ENCODE peak calls at places on chromosomes 6 and 20, in six cellular contexts. F is GM23338, N is right lobe of liver, O is breast epithelium, X is IMR-90, V is endodermal cell. L is an unnamed sample. For H3K4me1, the result is how much of the 10 kb centered on the place peaks cover.

GRCh38 chr6:88919032-88919431 is 44.4 kb downstream of the RNGTT start:
- DNase-seq in F (no peak), V (no peak), O (no peak), X (no peak), N (no peak), L (no peak)

GRCh38 chr20:3156811-3157619 is 2.6 kb downstream of the FASTKD5 start:
- DNase-seq in X (peak), N (no peak), V (no peak), O (no peak), F (no peak), L (no peak)

GRCh38 chr6:31771992-31772358 is 5.2 kb downstream of the VWA7 start:
- DNase-seq in V (no peak), O (no peak), X (peak), N (no peak), F (no peak), L (no peak)

GRCh38 chr6:87357479-87358196 is 13.0 kb downstream of the C6orf163 start:
- DNase-seq in X (no peak), N (no peak), V (peak), F (peak), O (no peak), L (no peak)

GRCh38 chr6:24897186-24897585 is 38.6 kb downstream of the RIPOR2 start:
- DNase-seq in O (no peak), V (no peak), X (no peak), N (no peak), F (no peak), L (no peak)

GRCh38 chr6:150992279-150992678 is 126.8 kb downstream of the MTHFD1L start:
- DNase-seq in V (no peak), N (no peak), X (no peak), O (no peak), F (no peak), L (no peak)

GRCh38 chr6:148146717-148147116 is 195.9 kb upstream of the SASH1 start:
- DNase-seq in F (peak), O (no peak), X (peak), V (no peak), N (no peak), L (peak)

GRCh38 chr6:46821348-46821992 is 28.3 kb downstream of the MEP1A start:
- DNase-seq in F (no peak), N (peak), O (no peak), V (no peak), X (no peak), L (peak)

GRCh38 chr20:50930139-50931047 is 844 bp downstream of the ADNP start:
- DNase-seq in N (peak), X (no peak), O (no peak), F (no peak), V (peak), L (no peak)

GRCh38 chr6:167892835-167893234 is 66.1 kb downstream of the AFDN start:
- DNase-seq in O (no peak), N (no peak), V (peak), X (no peak), F (peak), L (no peak)

GRCh38 chr20:46087161-46087560 is 2.6 kb downstream of the NCOA5 start:
- DNase-seq in N (no peak), V (no peak), O (no peak), X (peak), F (no peak), L (no peak)

GRCh38 chr6:121838842-121839241 is 403.4 kb downstream of the GJA1 start:
- DNase-seq in X (peak), O (peak), F (no peak), V (no peak), N (no peak), L (peak)

GRCh38 chr20:34952676-34953075 is 2.9 kb downstream of the GSS start:
- DNase-seq in X (peak), O (no peak), F (no peak), V (no peak), N (no peak), L (peak)

GRCh38 chr6:152750694-152751093 is at the start of gene VIP:
- DNase-seq in O (no peak), F (peak), V (peak), N (no peak), X (peak), L (peak)

GRCh38 chr20:19487420-19487819 is 270.6 kb upstream of the RIN2 start:
- DNase-seq in F (no peak), V (no peak), X (no peak), O (no peak), N (no peak), L (no peak)

GRCh38 chr20:54070187-54070987 is at the start of gene BCAS1:
- DNase-seq in O (peak), N (no peak), X (no peak), F (peak), V (no peak), L (no peak)

GRCh38 chr6:34557228-34557627 is 1.1 kb upstream of the SPDEF start:
- DNase-seq in F (no peak), V (no peak), O (no peak), N (no peak), X (no peak), L (no peak)

GRCh38 chr6:65937982-65938381 is 231.0 kb upstream of the EYS start:
- DNase-seq in V (no peak), X (no peak), F (no peak), O (no peak), N (no peak), L (no peak)

GRCh38 chr6:142943746-142944125 is 1.2 kb downstream of the HIVEP2 start:
- DNase-seq in N (no peak), F (peak), X (peak), O (no peak), V (peak), L (no peak)

GRCh38 chr6:78489874-78490273 is 377.5 kb upstream of the IRAK1BP1 start:
- DNase-seq in N (no peak), X (peak), F (no peak), V (no peak), O (no peak), L (no peak)

GRCh38 chr6:81897793-81898192 is 145.3 kb upstream of the TENT5A start:
- DNase-seq in X (no peak), O (no peak), V (no peak), F (no peak), N (peak), L (no peak)

GRCh38 chr6:150490586-150490985 is 109.1 kb upstream of the PLEKHG1 start:
- DNase-seq in V (peak), F (no peak), O (peak), X (no peak), N (no peak), L (peak)

GRCh38 chr20:35011589-35012226 is 56.0 kb downstream of the MYH7B start:
- DNase-seq in V (no peak), O (no peak), X (no peak), F (no peak), N (peak), L (no peak)

GRCh38 chr6:22647671-22648070 is 78.3 kb downstream of the HDGFL1 start:
- DNase-seq in N (no peak), F (no peak), O (no peak), X (no peak), V (no peak), L (no peak)

GRCh38 chr6:54282186-54282585 is 26.1 kb upstream of the TINAG start:
- DNase-seq in O (no peak), V (no peak), N (no peak), F (no peak), X (peak), L (peak)

GRCh38 chr6:193773-194310 is 98.4 kb upstream of the DUSP22 start:
- DNase-seq in F (no peak), X (no peak), O (no peak), V (no peak), N (no peak), L (no peak)

GRCh38 chr20:11716239-11716944 is 201.3 kb upstream of the BTBD3 start:
- DNase-seq in N (no peak), O (no peak), V (peak), F (peak), X (peak), L (peak)

GRCh38 chr20:44489931-44490330 is 14.3 kb downstream of the TTPAL start:
- DNase-seq in F (no peak), O (no peak), X (no peak), N (no peak), V (no peak), L (no peak)

GRCh38 chr6:37882724-37883413 is 63.3 kb downstream of the ZFAND3 start:
- DNase-seq in X (peak), N (no peak), F (no peak), O (no peak), V (no peak), L (no peak)

GRCh38 chr6:10585232-10585887 is 64.2 kb downstream of the GCNT2 start:
- DNase-seq in F (peak), X (no peak), N (no peak), V (peak), O (no peak), L (no peak)

GRCh38 chr6:111922454-111923297 is 49.4 kb upstream of the FYN start:
- DNase-seq in O (no peak), F (no peak), N (no peak), X (peak), V (no peak), L (peak)

GRCh38 chr20:53244711-53245110 is 272.6 kb downstream of the TSHZ2 start:
- DNase-seq in X (no peak), N (no peak), O (no peak), V (no peak), F (no peak), L (no peak)

GRCh38 chr20:50283922-50284810 is 93.5 kb downstream of the CEBPB start:
- DNase-seq in N (peak), X (peak), F (no peak), O (peak), V (no peak), L (peak)

GRCh38 chr6:144528605-144529425 is 243.7 kb downstream of the UTRN start:
- DNase-seq in O (no peak), V (peak), X (peak), N (no peak), F (peak), L (peak)

GRCh38 chr6:108260126-108260808 is 573 bp downstream of the SNX3 start:
- DNase-seq in V (no peak), F (peak), O (peak), N (no peak), X (peak), L (peak)

GRCh38 chr6:105932440-105932839 is 153.7 kb upstream of the PRDM1 start:
- DNase-seq in X (peak), F (no peak), V (no peak), O (no peak), N (no peak), L (peak)

GRCh38 chr6:10695086-10695657 is 400 bp downstream of the PAK1IP1 start:
- DNase-seq in F (no peak), O (no peak), N (no peak), X (peak), V (no peak), L (peak)

GRCh38 chr20:31569163-31570020 is 35.7 kb upstream of the ID1 start:
- DNase-seq in V (peak), N (peak), F (peak), X (peak), O (no peak), L (no peak)
- H3K27ac ChIP-seq in V (peak), N (peak), F (peak), X (peak), O (peak), L (no peak)

DNA sequence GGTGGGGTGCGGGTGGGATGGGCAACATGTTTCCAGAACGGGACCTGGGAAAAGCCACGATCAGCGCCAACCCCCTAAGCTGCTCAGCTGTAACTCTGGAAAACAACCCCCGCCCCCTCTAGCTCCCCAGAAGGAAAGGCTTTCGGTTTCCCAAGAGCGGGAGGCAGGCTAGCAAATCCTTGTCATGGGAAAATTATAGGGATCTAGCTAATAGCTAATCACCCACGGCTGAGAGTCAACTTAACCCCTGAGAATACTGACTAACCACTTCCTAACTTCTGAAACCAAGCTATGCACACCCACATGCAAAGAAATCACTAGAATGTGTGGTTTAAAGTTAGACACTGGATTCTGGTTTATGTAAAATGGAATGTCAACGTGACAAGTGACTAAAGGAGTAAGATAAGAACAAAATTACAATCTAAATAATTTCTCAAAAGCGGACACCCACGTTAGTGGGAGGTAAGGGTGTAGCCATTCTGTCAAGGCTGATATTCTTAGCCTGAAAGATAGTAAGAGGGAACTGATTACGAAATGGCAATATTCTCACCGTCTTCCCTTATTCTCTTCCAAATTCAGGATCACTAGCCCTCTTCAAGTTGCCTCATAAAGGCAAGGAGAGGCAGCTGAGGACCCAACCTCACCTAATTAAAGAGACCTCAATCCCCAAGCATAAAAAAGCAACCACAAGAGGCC is 20.1 kb downstream of the JAG1 start:
- DNase-seq in N (no peak), F (no peak), O (no peak), V (no peak), X (peak), L (no peak)
- TF ChIP-seq CTCF in N (no peak), F (no peak), O (no peak), V (no peak), X (no peak), L (no peak)

DNA sequence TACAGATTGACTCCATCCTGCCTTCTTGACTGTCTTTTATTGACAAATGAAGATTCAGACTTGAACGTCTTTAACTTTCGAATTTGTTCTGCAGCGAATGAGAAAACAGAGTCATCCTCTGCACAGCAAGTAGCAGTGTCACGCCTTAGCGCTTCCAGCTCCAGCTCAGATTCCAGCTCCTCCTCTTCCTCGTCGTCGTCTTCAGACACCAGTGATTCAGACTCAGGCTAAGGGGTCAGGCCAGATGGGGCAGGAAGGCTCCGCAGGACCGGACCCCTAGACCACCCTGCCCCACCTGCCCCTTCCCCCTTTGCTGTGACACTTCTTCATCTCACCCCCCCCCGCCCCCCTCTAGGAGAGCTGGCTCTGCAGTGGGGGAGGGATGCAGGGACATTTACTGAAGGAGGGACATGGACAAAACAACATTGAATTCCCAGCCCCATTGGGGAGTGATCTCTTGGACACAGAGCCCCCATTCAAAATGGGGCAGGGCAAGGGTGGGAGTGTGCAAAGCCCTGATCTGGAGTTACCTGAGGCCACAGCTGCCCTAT is 12.2 kb downstream of the BRD2 start:
- DNase-seq in X (no peak), V (peak), F (no peak), O (no peak), N (no peak), L (no peak)
- H3K4me1 ChIP-seq in X (under half), V (under half), F (under half), O (under half), N (under half), L (under half)

GRCh38 chr20:1418335-1418734 is 25.5 kb upstream of the FKBP1A start:
- DNase-seq in O (no peak), V (no peak), F (no peak), X (peak), N (no peak), L (peak)
- H3K27ac ChIP-seq in O (no peak), V (no peak), F (no peak), X (no peak), N (no peak), L (peak)

GRCh38 chr6:163406320-163406719 is 8.2 kb upstream of the QKI start:
- DNase-seq in X (no peak), F (no peak), N (no peak), O (no peak), V (no peak), L (no peak)

GRCh38 chr6:163406830-163407229 is 7.7 kb upstream of the QKI start:
- DNase-seq in N (no peak), O (no peak), X (no peak), F (no peak), V (no peak), L (no peak)

GRCh38 chr6:163405412-163406309 is 8.9 kb upstream of the QKI start:
- DNase-seq in N (peak), O (no peak), X (no peak), V (peak), F (peak), L (no peak)

GRCh38 chr6:163402616-163403015 is 11.9 kb upstream of the QKI start:
- DNase-seq in X (no peak), N (no peak), F (no peak), V (no peak), O (no peak), L (no peak)

GRCh38 chr6:163404825-163405265 is 9.7 kb upstream of the QKI start:
- DNase-seq in V (peak), O (no peak), N (peak), F (no peak), X (no peak), L (no peak)
- TF ChIP-seq CTCF in V (peak), O (no peak), N (no peak), F (no peak), X (no peak), L (no peak)

GRCh38 chr20:10670521-10671220 is 3.1 kb downstream of the JAG1 start:
- DNase-seq in O (no peak), N (no peak), X (peak), V (no peak), F (no peak), L (peak)

GRCh38 chr20:10669843-10670446 is 3.9 kb downstream of the JAG1 start:
- DNase-seq in V (no peak), X (no peak), N (no peak), F (no peak), O (no peak), L (no peak)

GRCh38 chr20:10667560-10668167 is 6.1 kb downstream of the JAG1 start:
- DNase-seq in O (no peak), X (no peak), N (no peak), V (no peak), F (no peak), L (no peak)

GRCh38 chr20:10667077-10667401 is 6.8 kb downstream of the JAG1 start:
- DNase-seq in X (no peak), N (no peak), V (no peak), O (no peak), F (no peak), L (no peak)

GRCh38 chr20:10668677-10669368 is 5.0 kb downstream of the JAG1 start:
- DNase-seq in O (no peak), N (no peak), X (no peak), F (no peak), V (no peak), L (no peak)
- H3K4me1 ChIP-seq in O (under half), N (under half), X (under half), F (half or more), V (under half), L (under half)

GRCh38 chr20:37759761-37760209 is 66.0 kb downstream of the CTNNBL1 start:
- DNase-seq in V (no peak), O (no peak), F (no peak), N (no peak), X (no peak), L (no peak)
- H3K27ac ChIP-seq in V (no peak), O (no peak), F (no peak), N (no peak), X (no peak), L (no peak)

DNA sequence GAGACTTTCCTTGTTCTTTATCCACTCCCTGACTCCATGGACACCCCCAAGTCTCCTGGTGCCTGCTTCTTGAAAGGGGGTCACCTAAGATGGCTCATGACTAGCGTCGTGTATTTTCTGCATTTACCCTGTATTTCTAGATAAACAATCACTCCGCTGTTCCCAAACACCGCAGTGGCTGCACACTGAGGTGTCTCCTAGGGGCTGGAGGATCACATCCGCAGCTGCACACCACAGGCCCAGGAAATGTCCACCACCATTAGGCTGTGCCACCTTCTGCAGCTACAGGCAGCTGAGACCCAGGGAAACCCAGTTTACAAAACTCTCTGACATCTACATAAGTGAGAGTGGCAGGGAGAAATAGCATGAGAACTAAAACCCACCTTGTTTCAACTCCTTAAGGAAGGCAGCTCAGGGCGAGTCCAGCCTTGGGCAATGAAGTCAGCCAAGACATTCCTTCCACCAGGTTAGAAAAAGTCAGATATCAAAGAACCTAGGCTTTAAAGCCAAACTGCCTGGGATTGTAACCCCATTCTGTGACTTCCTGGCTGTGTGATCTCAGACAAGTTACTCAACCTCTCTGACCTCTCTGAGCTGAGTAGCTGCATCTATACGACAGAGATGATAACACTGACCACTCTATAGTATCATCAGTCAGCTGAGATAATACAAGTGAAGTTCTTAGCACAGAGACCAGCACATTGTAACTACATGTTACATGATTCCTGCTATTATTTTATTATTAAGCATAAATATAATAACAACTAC is 102.2 kb downstream of the SNX5 start:
- DNase-seq in V (no peak), F (no peak), X (no peak), O (no peak), N (no peak), L (no peak)
- TF ChIP-seq CTCF in V (peak), F (no peak), X (no peak), O (no peak), N (no peak), L (no peak)

DNA sequence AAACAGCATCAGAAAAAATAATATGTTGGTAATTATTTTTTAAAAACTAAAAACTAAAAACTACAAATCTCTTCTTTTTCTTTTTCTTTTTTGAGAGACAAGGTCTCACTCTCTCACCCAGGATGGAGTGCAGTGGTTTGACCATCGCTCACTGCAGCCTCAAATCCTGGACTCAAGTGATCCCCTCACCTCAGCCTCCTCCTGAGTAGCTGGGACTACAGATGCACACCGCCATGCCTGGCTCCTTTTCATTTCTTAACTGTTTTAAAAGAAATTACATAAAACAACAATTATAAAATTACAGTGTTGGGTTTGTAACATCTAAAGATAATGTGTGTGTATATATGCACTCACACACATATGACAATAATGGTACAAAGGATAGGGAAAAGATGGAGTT is 24.1 kb downstream of the HLA-E start:
- DNase-seq in O (no peak), V (peak), F (no peak), N (no peak), X (no peak), L (no peak)
- H3K4me1 ChIP-seq in O (under half), V (under half), F (under half), N (under half), X (under half), L (under half)

GRCh38 chr20:8152847-8153246 is 20.8 kb downstream of the PLCB1 start:
- DNase-seq in X (no peak), F (no peak), V (no peak), N (no peak), O (no peak), L (no peak)
- H3K27ac ChIP-seq in X (no peak), F (no peak), V (no peak), N (no peak), O (no peak), L (no peak)